ENCODE peak calls at places on chromosomes 4 and X, in seven cellular contexts. A, F, E, N, G, H and J are unnamed samples.

GRCh38 chrX:83508526-83509245 is 596 bp downstream of the POU3F4 start:
- DNase-seq in H (no peak), F (no peak), N (no peak), A (no peak), E (no peak), G (no peak), J (no peak)

GRCh38 chr4:76499461-76499860 is 64.4 kb downstream of the SHROOM3 start:
- DNase-seq in E (no peak), F (no peak), H (no peak), A (no peak), G (no peak), N (no peak), J (no peak)

GRCh38 chr4:157600583-157600982 is 380.1 kb downstream of the GRIA2 start:
- DNase-seq in G (no peak), F (no peak), N (no peak), E (no peak), H (no peak), A (no peak), J (no peak)

GRCh38 chr4:176259330-176260090 is 9.5 kb downstream of the ASB5 start:
- DNase-seq in A (no peak), F (no peak), N (no peak), G (no peak), E (peak; percentile 21), H (peak; percentile 75), J (no peak)

GRCh38 chrX:153909024-153909979 is 4.8 kb downstream of the AVPR2 start:
- DNase-seq in G (no peak), N (no peak), E (no peak), H (no peak), F (peak; percentile 32), A (no peak), J (no peak)

GRCh38 chr4:184950117-184950830 is 68.0 kb upstream of the HELT start:
- DNase-seq in H (no peak), G (no peak), A (no peak), F (no peak), E (no peak), N (no peak), J (no peak)

GRCh38 chr4:15007201-15007600 is 4.9 kb downstream of the CPEB2 start:
- DNase-seq in F (no peak), A (no peak), E (no peak), H (no peak), N (no peak), G (no peak), J (no peak)

GRCh38 chr4:48896845-48897244 is 9.7 kb downstream of the OCIAD2 start:
- DNase-seq in E (no peak), F (no peak), G (no peak), A (no peak), H (no peak), N (no peak), J (no peak)

GRCh38 chrX:20320461-20321159 is 53.9 kb upstream of the RPS6KA3 start:
- DNase-seq in A (no peak), H (no peak), G (no peak), F (no peak), E (no peak), N (no peak), J (no peak)

GRCh38 chr4:3253808-3254207 is 4.8 kb downstream of the MSANTD1 start:
- DNase-seq in H (no peak), E (no peak), N (no peak), G (no peak), A (peak; percentile 11), F (peak; percentile 5), J (no peak)

GRCh38 chrX:103941201-103941975 is 21.0 kb upstream of the TMSB15B start:
- DNase-seq in G (no peak), E (peak; percentile 19), N (no peak), H (peak; percentile 50), A (no peak), F (no peak), J (no peak)

GRCh38 chrX:148601034-148601433 is 100.6 kb downstream of the AFF2 start:
- DNase-seq in F (no peak), E (peak; percentile 8), G (no peak), A (no peak), H (peak; percentile 6), N (no peak), J (no peak)

GRCh38 chrX:50684871-50685270 is 129.1 kb downstream of the SHROOM4 start:
- DNase-seq in E (no peak), H (no peak), N (no peak), G (no peak), A (no peak), F (no peak), J (no peak)

GRCh38 chrX:50677789-50678188 is 136.2 kb downstream of the SHROOM4 start:
- DNase-seq in F (no peak), N (no peak), A (no peak), G (no peak), H (no peak), E (no peak), J (no peak)

GRCh38 chrX:50680990-50681389 is 133.0 kb downstream of the SHROOM4 start:
- DNase-seq in N (no peak), E (no peak), G (no peak), F (no peak), A (no peak), H (no peak), J (peak; percentile 38)
- TF ChIP-seq CTCF in N (peak; percentile 52), E (peak; percentile 22), G (peak; percentile 47), F (peak; percentile 57), A (no peak), H (peak; percentile 42), J (peak; percentile 57)

GRCh38 chr4:83329521-83330105 is 5.0 kb downstream of the HPSE start:
- DNase-seq in A (no peak), G (no peak), N (no peak), E (peak; percentile 13), F (no peak), H (peak; percentile 68), J (no peak)

GRCh38 chr4:83326546-83326945 is 8.1 kb downstream of the HPSE start:
- DNase-seq in E (no peak), N (no peak), G (no peak), A (no peak), F (no peak), H (no peak), J (no peak)

GRCh38 chr4:83331959-83332358 is 2.7 kb downstream of the HPSE start:
- DNase-seq in G (no peak), N (no peak), E (no peak), H (no peak), A (no peak), F (no peak), J (no peak)

GRCh38 chr4:83323136-83323535 is 11.5 kb downstream of the HPSE start:
- DNase-seq in A (no peak), H (no peak), E (peak; percentile 29), N (no peak), F (no peak), G (no peak), J (no peak)

GRCh38 chr4:83328486-83328885 is 6.2 kb downstream of the HPSE start:
- DNase-seq in E (peak; percentile 4), F (no peak), A (no peak), N (no peak), G (no peak), H (no peak), J (no peak)
- TF ChIP-seq CTCF in E (peak; percentile 8), F (no peak), A (no peak), N (no peak), G (no peak), H (no peak), J (no peak)

GRCh38 chr4:99154658-99155342 is 10.7 kb upstream of the ADH4 start:
- DNase-seq in N (no peak), E (no peak), H (no peak), F (no peak), A (no peak), G (no peak), J (no peak)

GRCh38 chr4:99156992-99157391 is 12.9 kb upstream of the ADH4 start:
- DNase-seq in E (no peak), H (peak; percentile 17), A (no peak), N (no peak), F (no peak), G (no peak), J (no peak)

GRCh38 chr4:99161700-99162099 is 17.6 kb upstream of the ADH4 start:
- DNase-seq in H (no peak), F (no peak), G (no peak), A (no peak), E (no peak), N (no peak), J (no peak)

GRCh38 chr4:99157478-99157935 is 13.4 kb upstream of the ADH4 start:
- DNase-seq in F (no peak), E (peak; percentile 16), A (no peak), G (no peak), H (no peak), N (no peak), J (no peak)

DNA sequence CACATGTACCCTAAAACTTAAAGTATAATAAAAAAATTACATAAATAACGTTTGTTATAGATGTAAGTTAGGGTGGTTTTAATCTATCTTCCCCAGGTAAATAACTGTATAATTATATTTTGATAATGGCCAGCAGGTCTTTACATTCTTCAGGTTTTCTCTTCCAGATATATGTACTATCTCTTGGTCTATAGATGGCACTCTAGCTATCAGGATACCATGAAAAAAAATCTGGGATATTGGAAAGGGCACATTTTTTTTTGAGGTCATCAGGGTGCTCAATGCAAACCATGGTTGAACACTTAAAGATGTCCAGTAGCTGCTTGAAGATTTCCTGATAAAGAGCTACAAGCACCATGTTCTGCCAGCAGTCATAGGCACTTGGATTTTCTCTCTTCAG is 15.6 kb upstream of the ADH4 start:
- DNase-seq in F (no peak), G (no peak), E (no peak), A (no peak), H (peak; percentile 24), N (no peak), J (no peak)
- TF ChIP-seq CTCF in F (no peak), G (no peak), E (no peak), A (no peak), H (peak; percentile 32), N (no peak), J (no peak)

DNA sequence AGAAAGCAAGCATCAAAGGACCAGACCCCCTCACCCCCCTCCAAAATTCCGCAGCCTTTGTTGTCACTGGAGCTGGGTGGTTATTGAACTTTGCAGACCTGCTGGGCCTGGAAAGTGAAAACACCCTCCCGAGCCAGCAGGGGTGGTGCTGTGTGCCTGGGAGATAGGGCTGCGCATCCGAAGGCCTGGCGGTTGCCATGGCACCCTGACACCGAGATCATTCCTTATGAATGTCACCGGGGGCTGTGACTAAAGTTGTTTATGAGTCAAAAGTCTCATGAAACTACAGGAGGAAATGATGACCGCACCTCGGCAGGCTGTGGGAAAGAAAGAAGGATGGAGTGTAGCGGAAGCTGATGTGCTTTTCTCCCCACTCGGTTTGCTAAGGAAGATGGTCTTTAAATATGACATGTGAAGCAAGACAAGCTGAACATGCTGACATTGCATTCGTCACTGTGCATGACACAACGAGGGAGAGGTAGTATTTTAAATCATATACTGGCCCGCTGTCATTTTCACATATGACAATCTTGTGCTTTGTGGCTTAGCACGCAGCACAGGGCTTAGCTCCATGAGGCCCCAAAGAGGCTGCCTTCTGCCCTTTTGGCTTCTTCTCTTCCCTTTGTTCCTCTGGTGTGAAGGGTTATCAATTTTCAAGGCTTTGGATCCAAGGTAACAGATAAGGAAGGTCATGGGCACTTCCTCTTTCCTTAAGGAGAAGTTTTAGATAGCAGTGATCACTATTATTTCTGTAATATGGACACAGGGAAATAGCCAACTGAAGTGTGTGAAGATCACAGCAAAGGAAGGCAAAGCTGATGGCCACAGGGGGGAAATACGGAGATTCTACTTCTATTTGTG is 367.1 kb downstream of the UNC5C start:
- DNase-seq in F (no peak), G (no peak), H (peak; percentile 24), N (no peak), E (no peak), A (no peak), J (no peak)
- TF ChIP-seq CTCF in F (no peak), G (no peak), H (no peak), N (no peak), E (no peak), A (no peak), J (no peak)